ENCODE peak calls at places on chromosomes 5 and 9, in nine cellular contexts. Y, M, S, P, E, D, L, T and K are unnamed samples.

GRCh38 chr5:14166437-14166836 is 23.3 kb downstream of the TRIO start:
- DNase-seq in L (no peak), D (no peak), E (no peak), S (no peak), P (no peak), M (no peak), T (no peak), Y (no peak), K (no peak)

GRCh38 chr5:14775857-14776256 is 95.7 kb downstream of the ANKH start:
- DNase-seq in Y (peak; percentile 60), P (no peak), T (no peak), M (no peak), S (peak; percentile 92), L (no peak), E (no peak), D (peak; percentile 34), K (no peak)

GRCh38 chr5:7850533-7851239 is at the start of gene CFAP90:
- DNase-seq in Y (no peak), D (peak; percentile 54), L (no peak), M (peak; percentile 76), S (peak; percentile 35), P (peak; percentile 63), E (peak; percentile 93), T (peak; percentile 49), K (no peak)

GRCh38 chr9:21082671-21083070 is 4.9 kb upstream of the IFNB1 start:
- DNase-seq in E (no peak), D (no peak), T (no peak), Y (no peak), P (no peak), L (no peak), S (no peak), M (no peak), K (no peak)

GRCh38 chr5:40904205-40904993 is 4.9 kb upstream of the C7 start:
- DNase-seq in L (peak; percentile 75), S (peak; percentile 91), D (peak; percentile 93), T (peak; percentile 71), M (peak; percentile 56), Y (peak; percentile 93), P (no peak), E (no peak), K (peak; percentile 45)

GRCh38 chr5:138755084-138755748 is 2.0 kb downstream of the CTNNA1 start:
- DNase-seq in S (no peak), M (no peak), E (no peak), D (no peak), P (no peak), T (no peak), Y (no peak), L (no peak), K (no peak)

GRCh38 chr5:122870219-122870856 is 24.9 kb downstream of the SNX24 start:
- DNase-seq in S (peak; percentile 71), L (no peak), M (no peak), P (no peak), E (no peak), Y (peak; percentile 17), D (peak; percentile 32), T (no peak), K (peak; percentile 66)

GRCh38 chr9:78866228-78867132 is 569.6 kb downstream of the PSAT1 start:
- DNase-seq in S (peak; percentile 71), D (peak; percentile 91), Y (peak; percentile 85), M (no peak), T (peak; percentile 2), L (no peak), P (no peak), E (no peak), K (peak; percentile 93)

GRCh38 chr5:129767927-129768380 is 20.1 kb downstream of the MINAR2 start:
- DNase-seq in S (peak; percentile 92), L (peak; percentile 72), T (peak; percentile 83), P (peak; percentile 49), E (no peak), M (peak; percentile 62), D (peak; percentile 95), Y (peak; percentile 92), K (peak; percentile 83)

GRCh38 chr5:139593716-139594319 is 32.7 kb downstream of the UBE2D2 start:
- DNase-seq in Y (peak; percentile 58), P (no peak), E (no peak), L (no peak), D (peak; percentile 57), T (no peak), M (no peak), S (peak; percentile 30), K (peak; percentile 18)

GRCh38 chr9:99433555-99433954 is 211.5 kb downstream of the SEC61B start:
- DNase-seq in T (peak; percentile 53), L (no peak), P (peak; percentile 70), S (peak; percentile 88), E (no peak), D (peak; percentile 63), Y (peak; percentile 75), M (no peak), K (peak; percentile 86)

GRCh38 chr5:73265641-73266040 is 92.6 kb downstream of the TMEM174 start:
- DNase-seq in D (no peak), T (no peak), S (no peak), P (no peak), E (no peak), M (no peak), Y (no peak), L (no peak), K (no peak)

GRCh38 chr5:75668348-75668895 is 48.8 kb downstream of the POC5 start:
- DNase-seq in T (no peak), L (no peak), S (no peak), D (no peak), P (no peak), E (no peak), Y (peak; percentile 14), M (no peak), K (no peak)

GRCh38 chr5:75666801-75667200 is 50.4 kb downstream of the POC5 start:
- DNase-seq in L (no peak), T (no peak), E (no peak), P (no peak), D (no peak), M (no peak), Y (no peak), S (no peak), K (no peak)

GRCh38 chr5:75664933-75665332 is 52.3 kb downstream of the POC5 start:
- DNase-seq in S (no peak), T (no peak), P (no peak), Y (no peak), L (no peak), M (no peak), D (no peak), E (no peak), K (no peak)

GRCh38 chr5:75668988-75669760 is 48.1 kb downstream of the POC5 start:
- DNase-seq in L (no peak), E (no peak), P (peak; percentile 48), Y (peak; percentile 12), S (no peak), D (peak; percentile 25), T (peak; percentile 39), M (peak; percentile 31), K (no peak)

DNA sequence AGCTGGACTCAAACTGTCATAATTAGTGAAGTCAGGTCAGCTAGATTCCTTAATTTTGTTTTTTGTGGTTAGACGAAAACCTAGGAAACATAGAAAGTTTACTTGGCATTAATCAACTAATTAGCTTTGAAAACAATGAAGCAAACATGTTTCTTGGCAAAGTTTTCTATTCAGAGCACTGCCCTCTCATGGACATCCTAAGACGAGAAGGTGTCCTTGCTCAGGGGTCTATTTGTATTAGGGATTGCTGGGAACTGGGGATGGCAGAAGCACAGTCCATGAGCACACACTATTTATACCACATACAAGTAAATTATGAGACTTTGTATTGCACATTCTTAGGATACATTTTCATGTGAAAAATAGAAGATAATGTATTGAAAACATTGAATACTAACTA is 49.7 kb downstream of the POC5 start:
- DNase-seq in S (no peak), T (peak; percentile 20), P (no peak), Y (no peak), E (no peak), L (no peak), M (no peak), D (no peak), K (no peak)
- TF ChIP-seq CTCF in S (peak; percentile 28), T (peak; percentile 42), P (no peak), Y (no peak), E (peak; percentile 39), L (no peak), M (no peak), D (no peak), K (peak; percentile 45)

DNA sequence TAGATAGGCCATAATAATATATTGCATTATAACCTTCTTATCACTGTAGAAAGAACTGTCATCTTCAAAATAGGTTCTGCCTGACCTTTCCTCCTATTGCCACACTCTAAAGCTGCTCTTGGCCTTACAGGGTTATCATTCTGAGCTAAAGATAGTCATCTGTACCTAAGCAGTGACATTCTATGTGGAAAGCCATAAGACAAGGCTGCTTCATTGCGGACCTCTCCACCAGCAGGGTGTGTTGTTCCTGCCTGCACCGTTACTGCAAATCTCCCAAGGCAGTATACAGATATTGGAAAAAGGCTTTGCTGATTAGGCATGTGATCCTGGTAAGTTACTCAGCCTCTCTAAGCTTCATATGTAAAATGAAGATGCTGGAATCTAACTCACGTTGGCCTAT is 8.1 kb downstream of the ZNF622 start:
- DNase-seq in D (no peak), P (no peak), E (no peak), T (no peak), M (no peak), S (no peak), L (no peak), Y (no peak), K (no peak)
- TF ChIP-seq CTCF in D (peak; percentile 11), P (no peak), E (no peak), T (no peak), M (no peak), S (no peak), L (no peak), Y (peak; percentile 17), K (no peak)

DNA sequence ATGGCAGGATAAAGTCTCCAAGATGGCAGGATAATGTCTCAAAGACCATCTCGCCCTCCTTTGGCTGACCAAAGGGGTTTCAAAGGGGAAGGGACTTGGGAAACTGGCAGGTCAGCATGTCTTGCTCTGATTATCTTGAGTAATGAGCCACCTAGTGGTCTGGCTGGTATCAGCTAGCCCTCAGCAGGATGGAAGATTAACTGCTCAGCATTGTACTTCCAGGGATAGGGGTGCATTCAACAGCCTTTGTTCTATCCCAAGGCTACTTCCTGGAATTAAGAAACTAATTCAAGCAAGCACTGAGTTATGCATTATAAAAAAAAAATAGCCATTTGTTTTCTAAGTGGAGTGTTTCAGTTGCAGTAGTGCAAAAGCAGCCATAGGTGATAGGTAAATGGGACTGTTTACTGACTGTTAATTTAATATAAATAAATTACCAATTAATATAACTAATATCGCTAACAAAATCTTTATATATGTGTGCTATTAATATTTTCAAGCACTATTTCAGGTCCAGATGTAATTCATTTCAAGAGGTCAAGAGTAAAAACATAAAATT is 555.5 kb downstream of the CDH9 start:
- DNase-seq in L (no peak), M (no peak), T (peak; percentile 30), Y (no peak), D (peak; percentile 3), P (no peak), E (no peak), S (peak; percentile 9), K (no peak)
- TF ChIP-seq CTCF in L (no peak), M (no peak), T (peak; percentile 75), Y (no peak), D (peak; percentile 21), P (no peak), E (peak; percentile 65), S (peak; percentile 28), K (peak; percentile 69)

DNA sequence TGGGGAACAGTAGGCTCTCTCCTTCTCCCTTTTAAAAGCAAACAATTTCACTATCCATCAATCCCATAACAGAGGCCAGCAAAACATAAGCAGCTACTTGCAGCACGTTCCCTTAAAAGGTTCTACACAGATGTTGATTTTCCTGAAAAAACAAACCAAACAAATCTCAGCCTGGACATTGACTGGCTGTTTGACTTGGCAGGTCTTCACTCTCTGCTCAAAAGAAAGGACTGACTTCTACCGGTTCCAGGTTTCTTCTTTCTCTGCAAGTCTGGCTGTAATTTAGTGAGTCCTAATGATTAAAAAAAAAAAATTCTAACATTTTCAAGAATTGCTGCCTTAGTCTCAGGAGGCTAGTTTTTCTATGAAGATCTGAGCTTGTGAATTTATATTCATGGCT is 203.1 kb upstream of the EFNA5 start:
- DNase-seq in E (no peak), L (no peak), P (no peak), S (no peak), M (no peak), Y (no peak), D (no peak), T (no peak), K (no peak)
- TF ChIP-seq CTCF in E (no peak), L (no peak), P (no peak), S (no peak), M (no peak), Y (no peak), D (no peak), T (no peak), K (no peak)